ENCODE peak calls at places on chromosomes 13 and 19, in ten cellular contexts. One of them, this sample, is unnamed.

GRCh38 chr13:75079226-75079625 is 402.7 kb downstream of the TBC1D4 start:
- DNase-seq in SJSA1: no peak
- DNase-seq in stomach: no peak
- DNase-seq in HepG2: no peak
- DNase-seq in foreskin fibroblast: peak; percentile 57
- DNase-seq in T-helper 22 cell: no peak
- DNase-seq in activated T-helper 2 cell treated with anti-CD3 and anti-CD28 coated beads, Interferon-gamma antibody, Interleukin-2, Interleukin-4, amounts not matched to agents 10 μg/mL and 5 μg/mL and 100 μg/mL, durations not matched to agents 14 hours and 24 hours and 36 hours: no peak
- DNase-seq in stimulated activated CD8-positive, alpha-beta memory T cell treated with anti-CD3 and anti-CD28 coated beads, Interleukin-15, amount 100 ng/mL, for 24 hours: no peak
- DNase-seq in endothelial cell: no peak
- DNase-seq in RWPE1: no peak
- DNase-seq in this sample: no peak

GRCh38 chr13:21771075-21771474 is 100.2 kb downstream of the FGF9 start:
- DNase-seq in RWPE1: no peak
- DNase-seq in SJSA1: no peak
- DNase-seq in T-helper 22 cell: no peak
- DNase-seq in stomach: no peak
- DNase-seq in HepG2: no peak
- DNase-seq in foreskin fibroblast: no peak
- DNase-seq in stimulated activated CD8-positive, alpha-beta memory T cell treated with anti-CD3 and anti-CD28 coated beads, Interleukin-15, amount 100 ng/mL, for 24 hours: no peak
- DNase-seq in endothelial cell: no peak
- DNase-seq in activated T-helper 2 cell treated with anti-CD3 and anti-CD28 coated beads, Interferon-gamma antibody, Interleukin-2, Interleukin-4, amounts not matched to agents 10 μg/mL and 5 μg/mL and 100 μg/mL, durations not matched to agents 14 hours and 24 hours and 36 hours: no peak
- DNase-seq in this sample: no peak

GRCh38 chr13:31001647-31002046 is 69.2 kb downstream of the TEX26 start:
- DNase-seq in stimulated activated CD8-positive, alpha-beta memory T cell treated with anti-CD3 and anti-CD28 coated beads, Interleukin-15, amount 100 ng/mL, for 24 hours: no peak
- DNase-seq in foreskin fibroblast: no peak
- DNase-seq in activated T-helper 2 cell treated with anti-CD3 and anti-CD28 coated beads, Interferon-gamma antibody, Interleukin-2, Interleukin-4, amounts not matched to agents 10 μg/mL and 5 μg/mL and 100 μg/mL, durations not matched to agents 14 hours and 24 hours and 36 hours: no peak
- DNase-seq in stomach: no peak
- DNase-seq in T-helper 22 cell: no peak
- DNase-seq in endothelial cell: no peak
- DNase-seq in RWPE1: no peak
- DNase-seq in HepG2: peak; percentile 33
- DNase-seq in SJSA1: no peak
- DNase-seq in this sample: no peak

GRCh38 chr19:47258434-47258833 is 2.1 kb downstream of the CCDC9 start:
- DNase-seq in HepG2: no peak
- DNase-seq in RWPE1: no peak
- DNase-seq in activated T-helper 2 cell treated with anti-CD3 and anti-CD28 coated beads, Interferon-gamma antibody, Interleukin-2, Interleukin-4, amounts not matched to agents 10 μg/mL and 5 μg/mL and 100 μg/mL, durations not matched to agents 14 hours and 24 hours and 36 hours: no peak
- DNase-seq in stimulated activated CD8-positive, alpha-beta memory T cell treated with anti-CD3 and anti-CD28 coated beads, Interleukin-15, amount 100 ng/mL, for 24 hours: no peak
- DNase-seq in endothelial cell: no peak
- DNase-seq in stomach: no peak
- DNase-seq in foreskin fibroblast: no peak
- DNase-seq in T-helper 22 cell: no peak
- DNase-seq in SJSA1: no peak
- DNase-seq in this sample: no peak

GRCh38 chr13:110788778-110789177 is 75.3 kb downstream of the ING1 start:
- DNase-seq in foreskin fibroblast: no peak
- DNase-seq in endothelial cell: no peak
- DNase-seq in stimulated activated CD8-positive, alpha-beta memory T cell treated with anti-CD3 and anti-CD28 coated beads, Interleukin-15, amount 100 ng/mL, for 24 hours: no peak
- DNase-seq in HepG2: no peak
- DNase-seq in stomach: no peak
- DNase-seq in T-helper 22 cell: no peak
- DNase-seq in activated T-helper 2 cell treated with anti-CD3 and anti-CD28 coated beads, Interferon-gamma antibody, Interleukin-2, Interleukin-4, amounts not matched to agents 10 μg/mL and 5 μg/mL and 100 μg/mL, durations not matched to agents 14 hours and 24 hours and 36 hours: no peak
- DNase-seq in RWPE1: no peak
- DNase-seq in SJSA1: no peak
- DNase-seq in this sample: no peak

GRCh38 chr19:27892500-27892899 is 1320.5 kb downstream of the UQCRFS1 start:
- DNase-seq in activated T-helper 2 cell treated with anti-CD3 and anti-CD28 coated beads, Interferon-gamma antibody, Interleukin-2, Interleukin-4, amounts not matched to agents 10 μg/mL and 5 μg/mL and 100 μg/mL, durations not matched to agents 14 hours and 24 hours and 36 hours: no peak
- DNase-seq in stimulated activated CD8-positive, alpha-beta memory T cell treated with anti-CD3 and anti-CD28 coated beads, Interleukin-15, amount 100 ng/mL, for 24 hours: no peak
- DNase-seq in SJSA1: no peak
- DNase-seq in endothelial cell: no peak
- DNase-seq in RWPE1: no peak
- DNase-seq in T-helper 22 cell: no peak
- DNase-seq in stomach: no peak
- DNase-seq in HepG2: no peak
- DNase-seq in foreskin fibroblast: no peak
- DNase-seq in this sample: no peak

GRCh38 chr13:80533175-80533574 is 192.2 kb upstream of the SPRY2 start:
- DNase-seq in T-helper 22 cell: no peak
- DNase-seq in activated T-helper 2 cell treated with anti-CD3 and anti-CD28 coated beads, Interferon-gamma antibody, Interleukin-2, Interleukin-4, amounts not matched to agents 10 μg/mL and 5 μg/mL and 100 μg/mL, durations not matched to agents 14 hours and 24 hours and 36 hours: no peak
- DNase-seq in RWPE1: no peak
- DNase-seq in endothelial cell: no peak
- DNase-seq in foreskin fibroblast: no peak
- DNase-seq in stimulated activated CD8-positive, alpha-beta memory T cell treated with anti-CD3 and anti-CD28 coated beads, Interleukin-15, amount 100 ng/mL, for 24 hours: no peak
- DNase-seq in SJSA1: no peak
- DNase-seq in HepG2: no peak
- DNase-seq in stomach: no peak
- DNase-seq in this sample: no peak

GRCh38 chr13:46341112-46341711 is 45.8 kb downstream of the RUBCNL start:
- DNase-seq in activated T-helper 2 cell treated with anti-CD3 and anti-CD28 coated beads, Interferon-gamma antibody, Interleukin-2, Interleukin-4, amounts not matched to agents 10 μg/mL and 5 μg/mL and 100 μg/mL, durations not matched to agents 14 hours and 24 hours and 36 hours: no peak
- DNase-seq in foreskin fibroblast: peak; percentile 85
- DNase-seq in T-helper 22 cell: no peak
- DNase-seq in RWPE1: no peak
- DNase-seq in stimulated activated CD8-positive, alpha-beta memory T cell treated with anti-CD3 and anti-CD28 coated beads, Interleukin-15, amount 100 ng/mL, for 24 hours: no peak
- DNase-seq in SJSA1: no peak
- DNase-seq in stomach: no peak
- DNase-seq in HepG2: no peak
- DNase-seq in endothelial cell: no peak
- DNase-seq in this sample: no peak

GRCh38 chr19:45156231-45156630 is 4.6 kb downstream of the NKPD1 start:
- DNase-seq in activated T-helper 2 cell treated with anti-CD3 and anti-CD28 coated beads, Interferon-gamma antibody, Interleukin-2, Interleukin-4, amounts not matched to agents 10 μg/mL and 5 μg/mL and 100 μg/mL, durations not matched to agents 14 hours and 24 hours and 36 hours: no peak
- DNase-seq in stimulated activated CD8-positive, alpha-beta memory T cell treated with anti-CD3 and anti-CD28 coated beads, Interleukin-15, amount 100 ng/mL, for 24 hours: no peak
- DNase-seq in SJSA1: no peak
- DNase-seq in stomach: no peak
- DNase-seq in HepG2: no peak
- DNase-seq in T-helper 22 cell: no peak
- DNase-seq in endothelial cell: no peak
- DNase-seq in RWPE1: no peak
- DNase-seq in foreskin fibroblast: no peak
- DNase-seq in this sample: no peak

GRCh38 chr19:45577111-45577905 is 7.3 kb downstream of the OPA3 start:
- DNase-seq in T-helper 22 cell: no peak
- DNase-seq in SJSA1: peak; percentile 47
- DNase-seq in stomach: peak; percentile 71
- DNase-seq in stimulated activated CD8-positive, alpha-beta memory T cell treated with anti-CD3 and anti-CD28 coated beads, Interleukin-15, amount 100 ng/mL, for 24 hours: no peak
- DNase-seq in HepG2: peak; percentile 86
- DNase-seq in endothelial cell: no peak
- DNase-seq in RWPE1: peak; percentile 91
- DNase-seq in foreskin fibroblast: peak; percentile 95
- DNase-seq in activated T-helper 2 cell treated with anti-CD3 and anti-CD28 coated beads, Interferon-gamma antibody, Interleukin-2, Interleukin-4, amounts not matched to agents 10 μg/mL and 5 μg/mL and 100 μg/mL, durations not matched to agents 14 hours and 24 hours and 36 hours: no peak
- DNase-seq in this sample: peak; percentile 52

GRCh38 chr13:113535381-113535781 is 44.9 kb upstream of the DCUN1D2 start:
- DNase-seq in RWPE1: no peak
- DNase-seq in HepG2: no peak
- DNase-seq in SJSA1: no peak
- DNase-seq in activated T-helper 2 cell treated with anti-CD3 and anti-CD28 coated beads, Interferon-gamma antibody, Interleukin-2, Interleukin-4, amounts not matched to agents 10 μg/mL and 5 μg/mL and 100 μg/mL, durations not matched to agents 14 hours and 24 hours and 36 hours: no peak
- DNase-seq in foreskin fibroblast: no peak
- DNase-seq in stimulated activated CD8-positive, alpha-beta memory T cell treated with anti-CD3 and anti-CD28 coated beads, Interleukin-15, amount 100 ng/mL, for 24 hours: no peak
- DNase-seq in stomach: no peak
- DNase-seq in endothelial cell: no peak
- DNase-seq in T-helper 22 cell: no peak
- DNase-seq in this sample: no peak

GRCh38 chr13:99352351-99353271 is 45.4 kb upstream of the GPR183 start:
- DNase-seq in activated T-helper 2 cell treated with anti-CD3 and anti-CD28 coated beads, Interferon-gamma antibody, Interleukin-2, Interleukin-4, amounts not matched to agents 10 μg/mL and 5 μg/mL and 100 μg/mL, durations not matched to agents 14 hours and 24 hours and 36 hours: no peak
- DNase-seq in stimulated activated CD8-positive, alpha-beta memory T cell treated with anti-CD3 and anti-CD28 coated beads, Interleukin-15, amount 100 ng/mL, for 24 hours: no peak
- DNase-seq in HepG2: no peak
- DNase-seq in SJSA1: no peak
- DNase-seq in T-helper 22 cell: no peak
- DNase-seq in endothelial cell: no peak
- DNase-seq in foreskin fibroblast: no peak
- DNase-seq in stomach: no peak
- DNase-seq in RWPE1: no peak
- DNase-seq in this sample: no peak

GRCh38 chr13:49563513-49563912 is 21.8 kb downstream of the RCBTB1 start:
- DNase-seq in HepG2: no peak
- DNase-seq in activated T-helper 2 cell treated with anti-CD3 and anti-CD28 coated beads, Interferon-gamma antibody, Interleukin-2, Interleukin-4, amounts not matched to agents 10 μg/mL and 5 μg/mL and 100 μg/mL, durations not matched to agents 14 hours and 24 hours and 36 hours: no peak
- DNase-seq in SJSA1: no peak
- DNase-seq in RWPE1: no peak
- DNase-seq in T-helper 22 cell: no peak
- DNase-seq in foreskin fibroblast: peak; percentile 75
- DNase-seq in endothelial cell: no peak
- DNase-seq in stimulated activated CD8-positive, alpha-beta memory T cell treated with anti-CD3 and anti-CD28 coated beads, Interleukin-15, amount 100 ng/mL, for 24 hours: no peak
- DNase-seq in stomach: no peak
- DNase-seq in this sample: no peak

GRCh38 chr13:78160793-78161192 is 242.2 kb upstream of the EDNRB start:
- DNase-seq in HepG2: no peak
- DNase-seq in SJSA1: peak; percentile 71
- DNase-seq in foreskin fibroblast: peak; percentile 24
- DNase-seq in endothelial cell: no peak
- DNase-seq in T-helper 22 cell: no peak
- DNase-seq in activated T-helper 2 cell treated with anti-CD3 and anti-CD28 coated beads, Interferon-gamma antibody, Interleukin-2, Interleukin-4, amounts not matched to agents 10 μg/mL and 5 μg/mL and 100 μg/mL, durations not matched to agents 14 hours and 24 hours and 36 hours: no peak
- DNase-seq in RWPE1: no peak
- DNase-seq in stomach: no peak
- DNase-seq in stimulated activated CD8-positive, alpha-beta memory T cell treated with anti-CD3 and anti-CD28 coated beads, Interleukin-15, amount 100 ng/mL, for 24 hours: no peak
- DNase-seq in this sample: no peak

GRCh38 chr19:13984186-13984585 is 21.9 kb downstream of the RFX1 start:
- DNase-seq in stomach: no peak
- DNase-seq in stimulated activated CD8-positive, alpha-beta memory T cell treated with anti-CD3 and anti-CD28 coated beads, Interleukin-15, amount 100 ng/mL, for 24 hours: no peak
- DNase-seq in T-helper 22 cell: no peak
- DNase-seq in foreskin fibroblast: no peak
- DNase-seq in SJSA1: no peak
- DNase-seq in HepG2: no peak
- DNase-seq in RWPE1: no peak
- DNase-seq in activated T-helper 2 cell treated with anti-CD3 and anti-CD28 coated beads, Interferon-gamma antibody, Interleukin-2, Interleukin-4, amounts not matched to agents 10 μg/mL and 5 μg/mL and 100 μg/mL, durations not matched to agents 14 hours and 24 hours and 36 hours: no peak
- DNase-seq in endothelial cell: no peak
- DNase-seq in this sample: no peak

GRCh38 chr19:19606021-19606420 is 12.5 kb downstream of the PBX4 start:
- DNase-seq in RWPE1: peak; percentile 87
- DNase-seq in foreskin fibroblast: no peak
- DNase-seq in endothelial cell: no peak
- DNase-seq in activated T-helper 2 cell treated with anti-CD3 and anti-CD28 coated beads, Interferon-gamma antibody, Interleukin-2, Interleukin-4, amounts not matched to agents 10 μg/mL and 5 μg/mL and 100 μg/mL, durations not matched to agents 14 hours and 24 hours and 36 hours: no peak
- DNase-seq in stomach: peak; percentile 55
- DNase-seq in stimulated activated CD8-positive, alpha-beta memory T cell treated with anti-CD3 and anti-CD28 coated beads, Interleukin-15, amount 100 ng/mL, for 24 hours: no peak
- DNase-seq in SJSA1: no peak
- DNase-seq in T-helper 22 cell: peak; percentile 69
- DNase-seq in HepG2: no peak
- DNase-seq in this sample: no peak

GRCh38 chr19:13027557-13027956 is 32.3 kb downstream of the NFIX start:
- DNase-seq in SJSA1: no peak
- DNase-seq in activated T-helper 2 cell treated with anti-CD3 and anti-CD28 coated beads, Interferon-gamma antibody, Interleukin-2, Interleukin-4, amounts not matched to agents 10 μg/mL and 5 μg/mL and 100 μg/mL, durations not matched to agents 14 hours and 24 hours and 36 hours: no peak
- DNase-seq in RWPE1: no peak
- DNase-seq in endothelial cell: no peak
- DNase-seq in HepG2: no peak
- DNase-seq in stimulated activated CD8-positive, alpha-beta memory T cell treated with anti-CD3 and anti-CD28 coated beads, Interleukin-15, amount 100 ng/mL, for 24 hours: no peak
- DNase-seq in foreskin fibroblast: no peak
- DNase-seq in stomach: no peak
- DNase-seq in T-helper 22 cell: no peak
- DNase-seq in this sample: no peak

GRCh38 chr13:19324325-19324724 is 142.7 kb upstream of the TUBA3C start:
- DNase-seq in stimulated activated CD8-positive, alpha-beta memory T cell treated with anti-CD3 and anti-CD28 coated beads, Interleukin-15, amount 100 ng/mL, for 24 hours: no peak
- DNase-seq in foreskin fibroblast: no peak
- DNase-seq in HepG2: no peak
- DNase-seq in T-helper 22 cell: no peak
- DNase-seq in endothelial cell: no peak
- DNase-seq in RWPE1: no peak
- DNase-seq in activated T-helper 2 cell treated with anti-CD3 and anti-CD28 coated beads, Interferon-gamma antibody, Interleukin-2, Interleukin-4, amounts not matched to agents 10 μg/mL and 5 μg/mL and 100 μg/mL, durations not matched to agents 14 hours and 24 hours and 36 hours: no peak
- DNase-seq in stomach: no peak
- DNase-seq in SJSA1: no peak
- DNase-seq in this sample: no peak

GRCh38 chr19:22735911-22736645 is 47.9 kb downstream of the ZNF99 start:
- DNase-seq in HepG2: no peak
- DNase-seq in activated T-helper 2 cell treated with anti-CD3 and anti-CD28 coated beads, Interferon-gamma antibody, Interleukin-2, Interleukin-4, amounts not matched to agents 10 μg/mL and 5 μg/mL and 100 μg/mL, durations not matched to agents 14 hours and 24 hours and 36 hours: no peak
- DNase-seq in foreskin fibroblast: no peak
- DNase-seq in T-helper 22 cell: no peak
- DNase-seq in SJSA1: no peak
- DNase-seq in stomach: no peak
- DNase-seq in stimulated activated CD8-positive, alpha-beta memory T cell treated with anti-CD3 and anti-CD28 coated beads, Interleukin-15, amount 100 ng/mL, for 24 hours: no peak
- DNase-seq in endothelial cell: no peak
- DNase-seq in RWPE1: no peak
- DNase-seq in this sample: no peak

GRCh38 chr19:47406711-47407416 is 12.5 kb downstream of the MEIS3 start:
- DNase-seq in stomach: no peak
- DNase-seq in endothelial cell: peak; percentile 76
- DNase-seq in activated T-helper 2 cell treated with anti-CD3 and anti-CD28 coated beads, Interferon-gamma antibody, Interleukin-2, Interleukin-4, amounts not matched to agents 10 μg/mL and 5 μg/mL and 100 μg/mL, durations not matched to agents 14 hours and 24 hours and 36 hours: no peak
- DNase-seq in T-helper 22 cell: no peak
- DNase-seq in stimulated activated CD8-positive, alpha-beta memory T cell treated with anti-CD3 and anti-CD28 coated beads, Interleukin-15, amount 100 ng/mL, for 24 hours: no peak
- DNase-seq in HepG2: no peak
- DNase-seq in RWPE1: no peak
- DNase-seq in SJSA1: no peak
- DNase-seq in foreskin fibroblast: no peak
- DNase-seq in this sample: no peak

GRCh38 chr13:98504371-98504963 is 72.4 kb downstream of the STK24 start:
- DNase-seq in HepG2: no peak
- DNase-seq in SJSA1: no peak
- DNase-seq in endothelial cell: no peak
- DNase-seq in stomach: no peak
- DNase-seq in RWPE1: no peak
- DNase-seq in T-helper 22 cell: no peak
- DNase-seq in stimulated activated CD8-positive, alpha-beta memory T cell treated with anti-CD3 and anti-CD28 coated beads, Interleukin-15, amount 100 ng/mL, for 24 hours: no peak
- DNase-seq in activated T-helper 2 cell treated with anti-CD3 and anti-CD28 coated beads, Interferon-gamma antibody, Interleukin-2, Interleukin-4, amounts not matched to agents 10 μg/mL and 5 μg/mL and 100 μg/mL, durations not matched to agents 14 hours and 24 hours and 36 hours: no peak
- DNase-seq in foreskin fibroblast: no peak
- DNase-seq in this sample: no peak

GRCh38 chr19:6109947-6110346 is 353 bp downstream of the RFX2 start:
- DNase-seq in foreskin fibroblast: no peak
- DNase-seq in HepG2: no peak
- DNase-seq in stomach: no peak
- DNase-seq in T-helper 22 cell: no peak
- DNase-seq in RWPE1: no peak
- DNase-seq in SJSA1: no peak
- DNase-seq in endothelial cell: no peak
- DNase-seq in stimulated activated CD8-positive, alpha-beta memory T cell treated with anti-CD3 and anti-CD28 coated beads, Interleukin-15, amount 100 ng/mL, for 24 hours: no peak
- DNase-seq in activated T-helper 2 cell treated with anti-CD3 and anti-CD28 coated beads, Interferon-gamma antibody, Interleukin-2, Interleukin-4, amounts not matched to agents 10 μg/mL and 5 μg/mL and 100 μg/mL, durations not matched to agents 14 hours and 24 hours and 36 hours: no peak
- DNase-seq in this sample: no peak

GRCh38 chr13:46386426-46386995 is 541 bp downstream of the RUBCNL start:
- DNase-seq in T-helper 22 cell: no peak
- DNase-seq in stimulated activated CD8-positive, alpha-beta memory T cell treated with anti-CD3 and anti-CD28 coated beads, Interleukin-15, amount 100 ng/mL, for 24 hours: no peak
- DNase-seq in foreskin fibroblast: peak; percentile 51
- DNase-seq in SJSA1: no peak
- DNase-seq in HepG2: no peak
- DNase-seq in stomach: no peak
- DNase-seq in RWPE1: no peak
- DNase-seq in endothelial cell: no peak
- DNase-seq in activated T-helper 2 cell treated with anti-CD3 and anti-CD28 coated beads, Interferon-gamma antibody, Interleukin-2, Interleukin-4, amounts not matched to agents 10 μg/mL and 5 μg/mL and 100 μg/mL, durations not matched to agents 14 hours and 24 hours and 36 hours: no peak
- DNase-seq in this sample: no peak

GRCh38 chr19:35257113-35257461 is 8.3 kb downstream of the LSR start:
- DNase-seq in T-helper 22 cell: no peak
- DNase-seq in stomach: no peak
- DNase-seq in stimulated activated CD8-positive, alpha-beta memory T cell treated with anti-CD3 and anti-CD28 coated beads, Interleukin-15, amount 100 ng/mL, for 24 hours: no peak
- DNase-seq in endothelial cell: no peak
- DNase-seq in HepG2: no peak
- DNase-seq in activated T-helper 2 cell treated with anti-CD3 and anti-CD28 coated beads, Interferon-gamma antibody, Interleukin-2, Interleukin-4, amounts not matched to agents 10 μg/mL and 5 μg/mL and 100 μg/mL, durations not matched to agents 14 hours and 24 hours and 36 hours: no peak
- DNase-seq in foreskin fibroblast: no peak
- DNase-seq in RWPE1: no peak
- DNase-seq in SJSA1: no peak
- DNase-seq in this sample: no peak

GRCh38 chr19:4013886-4014540 is 6.5 kb downstream of the PIAS4 start:
- DNase-seq in T-helper 22 cell: no peak
- DNase-seq in RWPE1: no peak
- DNase-seq in SJSA1: no peak
- DNase-seq in activated T-helper 2 cell treated with anti-CD3 and anti-CD28 coated beads, Interferon-gamma antibody, Interleukin-2, Interleukin-4, amounts not matched to agents 10 μg/mL and 5 μg/mL and 100 μg/mL, durations not matched to agents 14 hours and 24 hours and 36 hours: no peak
- DNase-seq in foreskin fibroblast: no peak
- DNase-seq in endothelial cell: no peak
- DNase-seq in HepG2: no peak
- DNase-seq in stimulated activated CD8-positive, alpha-beta memory T cell treated with anti-CD3 and anti-CD28 coated beads, Interleukin-15, amount 100 ng/mL, for 24 hours: no peak
- DNase-seq in stomach: no peak
- DNase-seq in this sample: no peak

GRCh38 chr19:32650671-32651070 is 24.3 kb downstream of the ANKRD27 start:
- DNase-seq in stimulated activated CD8-positive, alpha-beta memory T cell treated with anti-CD3 and anti-CD28 coated beads, Interleukin-15, amount 100 ng/mL, for 24 hours: no peak
- DNase-seq in T-helper 22 cell: no peak
- DNase-seq in stomach: no peak
- DNase-seq in SJSA1: no peak
- DNase-seq in endothelial cell: no peak
- DNase-seq in foreskin fibroblast: no peak
- DNase-seq in RWPE1: no peak
- DNase-seq in activated T-helper 2 cell treated with anti-CD3 and anti-CD28 coated beads, Interferon-gamma antibody, Interleukin-2, Interleukin-4, amounts not matched to agents 10 μg/mL and 5 μg/mL and 100 μg/mL, durations not matched to agents 14 hours and 24 hours and 36 hours: no peak
- DNase-seq in HepG2: no peak
- DNase-seq in this sample: no peak

GRCh38 chr13:51501592-51502205 is 48.9 kb upstream of the INTS6 start:
- DNase-seq in activated T-helper 2 cell treated with anti-CD3 and anti-CD28 coated beads, Interferon-gamma antibody, Interleukin-2, Interleukin-4, amounts not matched to agents 10 μg/mL and 5 μg/mL and 100 μg/mL, durations not matched to agents 14 hours and 24 hours and 36 hours: no peak
- DNase-seq in HepG2: no peak
- DNase-seq in endothelial cell: no peak
- DNase-seq in SJSA1: no peak
- DNase-seq in stimulated activated CD8-positive, alpha-beta memory T cell treated with anti-CD3 and anti-CD28 coated beads, Interleukin-15, amount 100 ng/mL, for 24 hours: no peak
- DNase-seq in stomach: no peak
- DNase-seq in T-helper 22 cell: no peak
- DNase-seq in foreskin fibroblast: peak; percentile 87
- DNase-seq in RWPE1: no peak
- DNase-seq in this sample: no peak

GRCh38 chr19:16330811-16331690 is 6.4 kb downstream of the KLF2 start:
- DNase-seq in stomach: no peak
- DNase-seq in activated T-helper 2 cell treated with anti-CD3 and anti-CD28 coated beads, Interferon-gamma antibody, Interleukin-2, Interleukin-4, amounts not matched to agents 10 μg/mL and 5 μg/mL and 100 μg/mL, durations not matched to agents 14 hours and 24 hours and 36 hours: peak; percentile 30
- DNase-seq in RWPE1: no peak
- DNase-seq in stimulated activated CD8-positive, alpha-beta memory T cell treated with anti-CD3 and anti-CD28 coated beads, Interleukin-15, amount 100 ng/mL, for 24 hours: no peak
- DNase-seq in SJSA1: peak; percentile 61
- DNase-seq in T-helper 22 cell: no peak
- DNase-seq in foreskin fibroblast: no peak
- DNase-seq in HepG2: no peak
- DNase-seq in endothelial cell: no peak
- DNase-seq in this sample: no peak